ENCODE peak calls at places on chromosomes 11 and 22, in seven cellular contexts. W is GM04504; L is G401; A is pons; G is activated naive CD4-positive, alpha-beta T cell; X is H54; R is NCI-H2081. P is an unnamed sample.

GRCh38 chr11:82865841-82866240 is 34.4 kb downstream of the PRCP start:
- DNase-seq in A (no peak), X (peak), R (no peak), L (no peak), G (no peak), W (peak), P (no peak)

GRCh38 chr22:35894937-35895708 is 133.5 kb downstream of the RBFOX2 start:
- DNase-seq in A (peak), X (no peak), L (peak), R (no peak), G (no peak), W (peak), P (peak)

GRCh38 chr11:47523491-47524199 is 29.3 kb downstream of the CELF1 start:
- DNase-seq in W (peak), G (no peak), X (peak), L (peak), A (peak), R (no peak), P (peak)

GRCh38 chr11:27694992-27695391 is 5.3 kb downstream of the BDNF start:
- DNase-seq in W (no peak), R (peak), X (no peak), L (peak), G (no peak), A (no peak), P (peak)

GRCh38 chr22:50059185-50059880 is 1.2 kb upstream of the TTLL8 start:
- DNase-seq in L (peak), R (no peak), G (no peak), W (no peak), X (peak), A (no peak), P (no peak)

GRCh38 chr11:111707039-111707690 is 59.0 kb downstream of the PPP2R1B start:
- DNase-seq in L (no peak), A (peak), G (no peak), W (no peak), X (no peak), R (no peak), P (peak)

GRCh38 chr11:121887564-121887963 is 228.5 kb downstream of the BLID start:
- DNase-seq in G (no peak), X (no peak), L (no peak), W (no peak), A (peak), R (no peak), P (peak)

GRCh38 chr11:11979487-11980117 is 28.8 kb downstream of the DKK3 start:
- DNase-seq in X (peak), W (peak), L (no peak), G (no peak), A (no peak), R (no peak), P (no peak)

GRCh38 chr22:31647516-31647915 is 14.5 kb downstream of the PISD start:
- DNase-seq in R (no peak), L (no peak), W (peak), G (no peak), X (no peak), A (no peak), P (no peak)

GRCh38 chr22:35191412-35191811 is 65.9 kb upstream of the HMGXB4 start:
- DNase-seq in A (no peak), X (peak), W (no peak), G (no peak), R (no peak), L (no peak), P (no peak)

GRCh38 chr22:30262917-30263741 is 3.5 kb downstream of the OSM start:
- DNase-seq in W (no peak), R (peak), L (peak), G (peak), A (peak), X (no peak), P (peak)

GRCh38 chr11:19919050-19919561 is 206.5 kb downstream of the NAV2 start:
- DNase-seq in R (no peak), X (peak), G (no peak), L (no peak), A (peak), W (peak), P (no peak)

GRCh38 chr11:132051704-132052103 is 681.3 kb downstream of the NTM start:
- DNase-seq in X (no peak), L (peak), G (no peak), A (no peak), R (no peak), W (no peak), P (no peak)

GRCh38 chr11:19954899-19955298 is 205.4 kb downstream of the DBX1 start:
- DNase-seq in W (no peak), X (no peak), L (no peak), A (no peak), G (no peak), R (no peak), P (no peak)

GRCh38 chr11:120208777-120209176 is 2.1 kb upstream of the OAF start:
- DNase-seq in X (peak), L (no peak), W (peak), R (no peak), G (no peak), A (no peak), P (no peak)

GRCh38 chr11:14418801-14419417 is 59.9 kb upstream of the RRAS2 start:
- DNase-seq in L (no peak), W (no peak), A (no peak), X (no peak), R (no peak), G (no peak), P (no peak)

GRCh38 chr11:120517390-120518315 is 6.1 kb downstream of the GRIK4 start:
- DNase-seq in G (no peak), L (no peak), W (no peak), A (no peak), X (no peak), R (no peak), P (no peak)

GRCh38 chr11:18618341-18619025 is 15.7 kb downstream of the SPTY2D1 start:
- DNase-seq in W (no peak), L (no peak), G (no peak), R (no peak), X (no peak), A (no peak), P (no peak)

GRCh38 chr11:75582935-75583709 is 21.1 kb downstream of the SERPINH1 start:
- DNase-seq in L (peak), R (peak), A (peak), G (no peak), W (no peak), X (peak), P (peak)

GRCh38 chr11:17927643-17928343 is 85.1 kb downstream of the SERGEF start:
- DNase-seq in R (no peak), X (no peak), L (peak), G (no peak), A (no peak), W (peak), P (no peak)

GRCh38 chr22:22060200-22061084 is 77.9 kb upstream of the TOP3B start:
- DNase-seq in W (no peak), R (peak), G (no peak), L (peak), A (peak), X (peak), P (peak)

GRCh38 chr22:48057116-48057835 is 1294.8 kb downstream of the TBC1D22A start:
- DNase-seq in L (peak), X (no peak), W (no peak), A (no peak), G (no peak), R (no peak), P (no peak)

GRCh38 chr22:37340331-37341262 is 58.3 kb downstream of the CYTH4 start:
- DNase-seq in X (no peak), L (peak), R (peak), G (no peak), A (no peak), W (no peak), P (no peak)

GRCh38 chr11:43268161-43268560 is 43.6 kb upstream of the API5 start:
- DNase-seq in R (no peak), A (peak), G (no peak), X (no peak), W (no peak), L (peak), P (peak)

GRCh38 chr11:14248577-14248976 is 110.4 kb downstream of the RRAS2 start:
- DNase-seq in R (no peak), L (peak), A (peak), G (no peak), X (no peak), W (no peak), P (peak)

GRCh38 chr11:65107078-65107477 is 4.6 kb upstream of the TM7SF2 start:
- DNase-seq in L (no peak), A (no peak), X (no peak), G (no peak), R (no peak), W (no peak), P (no peak)

GRCh38 chr22:32515074-32515473 is 40.5 kb downstream of the FBXO7 start:
- DNase-seq in A (no peak), G (no peak), W (no peak), X (no peak), L (no peak), R (no peak), P (no peak)

GRCh38 chr11:92376146-92376599 is 151.6 kb downstream of the FAT3 start:
- DNase-seq in L (no peak), A (no peak), X (no peak), R (peak), G (no peak), W (no peak), P (no peak)

GRCh38 chr11:123822591-123822990 is 16.4 kb upstream of the OR6M1 start:
- DNase-seq in L (no peak), W (no peak), X (no peak), G (no peak), A (no peak), R (no peak), P (no peak)

GRCh38 chr11:134040386-134041297 is 28.2 kb upstream of the JAM3 start:
- DNase-seq in L (no peak), R (no peak), W (peak), A (no peak), X (no peak), G (no peak), P (no peak)

GRCh38 chr11:64206457-64207246 is at the start of gene FERMT3:
- DNase-seq in G (no peak), L (no peak), A (no peak), W (no peak), R (no peak), X (no peak), P (no peak)

GRCh38 chr11:2830030-2830812 is 55.4 kb downstream of the CDKN1C start:
- DNase-seq in W (no peak), G (no peak), R (no peak), X (no peak), L (no peak), A (no peak), P (no peak)

GRCh38 chr11:128532016-128532570 is 55.3 kb downstream of the ETS1 start:
- DNase-seq in W (no peak), X (no peak), G (no peak), A (peak), R (peak), L (no peak), P (peak)

GRCh38 chr22:39183991-39184585 is 31.6 kb upstream of the CBX7 start:
- DNase-seq in W (no peak), X (no peak), G (no peak), R (no peak), L (peak), A (peak), P (peak)

GRCh38 chr11:95398437-95399112 is 167.6 kb upstream of the SESN3 start:
- DNase-seq in R (no peak), X (no peak), W (no peak), A (no peak), G (no peak), L (no peak), P (no peak)

GRCh38 chr22:50085211-50085999 is at the start of gene MLC1:
- DNase-seq in A (peak), R (no peak), W (no peak), G (no peak), L (peak), X (no peak), P (peak)

P was measured in midbrain.